ENCODE peak calls at places on chromosome 22, in seven cellular contexts. K, H, E, X, Y, B and S are unnamed samples.
A peak's percentile ranks its signal among the peaks of the same experiment; 100 is the strongest.

GRCh38 chr22:42236848-42237247 is 33.6 kb downstream of the TCF20 start:
- DNase-seq in X (no peak), H (no peak), Y (no peak), E (no peak), B (no peak), K (no peak), S (no peak)

GRCh38 chr22:41405588-41405987 is 23.8 kb downstream of the TEF start:
- DNase-seq in E (no peak), X (no peak), K (no peak), Y (no peak), H (no peak), B (no peak), S (no peak)

GRCh38 chr22:49476800-49477400 is 350.8 kb downstream of the BRD1 start:
- DNase-seq in H (no peak), E (no peak), X (no peak), K (no peak), B (no peak), Y (no peak), S (no peak)

GRCh38 chr22:32325811-32326237 is 31.8 kb upstream of the RFPL3 start:
- DNase-seq in E (no peak), B (no peak), X (no peak), K (no peak), Y (no peak), H (no peak), S (no peak)

GRCh38 chr22:46542011-46542985 is 4.9 kb upstream of the CELSR1 start:
- DNase-seq in H (peak; percentile 61), E (peak; percentile 30), X (peak; percentile 35), Y (peak; percentile 80), B (peak; percentile 78), K (no peak), S (peak; percentile 4)

GRCh38 chr22:37464181-37464580 is 22.0 kb downstream of the MFNG start:
- DNase-seq in Y (peak; percentile 63), E (no peak), X (no peak), B (no peak), H (no peak), K (no peak), S (no peak)

GRCh38 chr22:39739338-39740027 is 154.1 kb downstream of the ENTHD1 start:
- DNase-seq in X (no peak), H (no peak), Y (no peak), K (no peak), B (no peak), E (no peak), S (no peak)

GRCh38 chr22:17780741-17781318 is 6.6 kb upstream of the BID start:
- DNase-seq in B (no peak), H (no peak), E (no peak), X (no peak), Y (no peak), K (no peak), S (no peak)

GRCh38 chr22:49333206-49333605 is 494.5 kb downstream of the BRD1 start:
- DNase-seq in K (no peak), Y (peak; percentile 42), X (no peak), E (no peak), H (no peak), B (no peak), S (no peak)

GRCh38 chr22:44587004-44587793 is 89.2 kb upstream of the RTL6 start:
- DNase-seq in K (no peak), E (no peak), H (no peak), Y (peak; percentile 73), X (no peak), B (no peak), S (no peak)

GRCh38 chr22:36510966-36511881 is 4.4 kb upstream of the FOXRED2 start:
- DNase-seq in B (peak; percentile 60), H (no peak), K (no peak), E (no peak), Y (peak; percentile 41), X (no peak), S (no peak)

GRCh38 chr22:36887164-36887563 is 26.3 kb upstream of the CSF2RB start:
- DNase-seq in E (no peak), X (no peak), B (no peak), K (no peak), Y (no peak), H (no peak), S (no peak)

GRCh38 chr22:28629420-28630184 is 50.0 kb downstream of the TTC28 start:
- DNase-seq in K (no peak), B (no peak), X (no peak), E (no peak), Y (no peak), H (no peak), S (no peak)

GRCh38 chr22:30253205-30253852 is 6.8 kb upstream of the LIF start:
- DNase-seq in H (peak; percentile 58), E (no peak), K (no peak), B (peak; percentile 53), Y (no peak), X (peak; percentile 44), S (no peak)

GRCh38 chr22:23926561-23926960 is 32.4 kb downstream of the MIF start:
- DNase-seq in H (no peak), X (no peak), B (no peak), E (no peak), Y (no peak), K (no peak), S (no peak)

GRCh38 chr22:25100972-25101371 is 98.7 kb upstream of the CRYBB3 start:
- DNase-seq in B (no peak), E (no peak), H (no peak), Y (no peak), K (no peak), X (no peak), S (no peak)

GRCh38 chr22:24494535-24495364 is at the start of gene UPB1:
- DNase-seq in Y (no peak), X (no peak), E (no peak), K (no peak), H (no peak), B (no peak), S (no peak)